ENCODE peak calls at places on chromosomes 5 and 9, in four cellular contexts. P is fibroblast of lung, J is AG04449, L is pancreas. R is an unnamed sample.

GRCh38 chr9:12739014-12739413 is 35.8 kb upstream of the LURAP1L start:
- DNase-seq in J (peak; percentile 69), L (no peak), P (peak; percentile 63), R (no peak)

GRCh38 chr5:125006011-125006685 is 259.7 kb upstream of the ZNF608 start:
- DNase-seq in L (no peak), P (no peak), J (no peak), R (no peak)

GRCh38 chr9:133493845-133494540 is 15.1 kb upstream of the SLC2A6 start:
- DNase-seq in J (no peak), L (no peak), P (no peak), R (no peak)

GRCh38 chr5:71693828-71694427 is 25.1 kb upstream of the CARTPT start:
- DNase-seq in P (no peak), L (no peak), J (no peak), R (no peak)

GRCh38 chr5:174520420-174521396 is 203.7 kb upstream of the MSX2 start:
- DNase-seq in J (no peak), P (peak; percentile 55), L (peak; percentile 42), R (no peak)

GRCh38 chr9:115235221-115235620 is 117.3 kb upstream of the TNC start:
- DNase-seq in P (no peak), J (no peak), L (no peak), R (no peak)

GRCh38 chr9:101235105-101235866 is 149.5 kb downstream of the BAAT start:
- DNase-seq in P (peak; percentile 1), J (no peak), L (no peak), R (no peak)

GRCh38 chr5:124927735-124928134 is 181.3 kb upstream of the ZNF608 start:
- DNase-seq in J (no peak), L (no peak), P (peak; percentile 85), R (no peak)

GRCh38 chr9:110189001-110189400 is 19.0 kb downstream of the C9orf152 start:
- DNase-seq in J (no peak), P (no peak), L (peak; percentile 66), R (no peak)

GRCh38 chr5:158995694-158996173 is 104.0 kb downstream of the EBF1 start:
- DNase-seq in J (no peak), P (no peak), L (no peak), R (no peak)

GRCh38 chr5:57113486-57113885 is 60.4 kb upstream of the GPBP1 start:
- DNase-seq in P (no peak), L (no peak), J (no peak), R (no peak)

GRCh38 chr9:134179595-134179917 is 15.2 kb upstream of the RNU6ATAC start:
- DNase-seq in L (no peak), J (no peak), P (no peak), R (no peak)

GRCh38 chr9:91824151-91824550 is 125.9 kb downstream of the ROR2 start:
- DNase-seq in L (no peak), J (no peak), P (no peak), R (no peak)

GRCh38 chr5:69213513-69214215 is 21.0 kb upstream of the CDK7 start:
- DNase-seq in L (no peak), P (peak; percentile 62), J (no peak), R (peak; percentile 57)

GRCh38 chr9:90343360-90343759 is 299.3 kb downstream of the DIRAS2 start:
- DNase-seq in J (no peak), L (no peak), P (no peak), R (no peak)

GRCh38 chr5:16580382-16580781 is 36.4 kb downstream of the RETREG1 start:
- DNase-seq in L (no peak), P (no peak), J (no peak), R (no peak)

DNA sequence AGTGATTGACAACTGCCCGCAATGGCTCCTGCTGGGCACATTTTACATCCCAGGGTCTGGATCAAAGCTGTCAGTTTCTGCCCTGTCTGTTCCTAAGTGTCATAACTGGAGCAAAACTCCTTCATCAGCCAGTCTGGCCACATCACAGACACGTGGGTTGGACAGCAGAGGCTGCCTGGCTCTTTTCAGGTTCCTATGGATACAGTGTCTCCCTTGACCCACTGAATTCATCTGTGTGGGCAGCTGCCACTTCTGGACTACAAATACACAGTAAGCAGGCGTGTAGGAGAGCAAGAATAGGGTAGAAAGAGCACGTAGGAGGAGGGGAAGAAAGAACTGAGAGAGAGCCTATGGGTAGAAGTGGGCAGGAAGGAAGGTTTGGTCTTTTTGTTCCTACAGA is 238.0 kb downstream of the ENC1 start:
- DNase-seq in L (no peak), J (no peak), P (peak; percentile 35), R (no peak)
- H3K4me3 ChIP-seq in L (no peak overlapping the region), J (no peak overlapping the region), P (no peak overlapping the region), R (no peak overlapping the region)

GRCh38 chr9:8447618-8448017 is 648.0 kb upstream of the DMAC1 start:
- DNase-seq in P (no peak), J (no peak), L (no peak), R (no peak)
- TF ChIP-seq CTCF in P (no peak), J (no peak), L (no peak), R (no peak)

GRCh38 chr5:76547891-76548524 is 75.2 kb downstream of the F2RL2 start:
- DNase-seq in J (no peak), L (no peak), P (no peak), R (no peak)
- H3K4me3 ChIP-seq in J (no peak overlapping the region), L (no peak overlapping the region), P (no peak overlapping the region), R (no peak overlapping the region)

GRCh38 chr5:115586525-115587146 is 15.6 kb downstream of the TICAM2 start:
- DNase-seq in L (no peak), J (no peak), P (peak; percentile 29), R (no peak)
- TF ChIP-seq CTCF in L (peak; percentile 58), J (no peak), P (peak; percentile 32), R (peak; percentile 27)